ENCODE peak calls at places on chromosomes 6 and 20, in nine cellular contexts. One of them, this sample, is unnamed.

GRCh38 chr20:19823971-19824370 is 65.9 kb downstream of the RIN2 start:
- DNase-seq in heart left ventricle: peak; percentile 50
- DNase-seq in neuronal stem cell: no peak
- DNase-seq in MM.1S: no peak
- DNase-seq in hepatocyte: no peak
- DNase-seq in DND-41: no peak
- DNase-seq in Karpas-422: peak; percentile 95
- DNase-seq in thoracic aorta: no peak
- DNase-seq in OCI-LY7: no peak
- DNase-seq in this sample: no peak

GRCh38 chr20:14821251-14821650 is 483.8 kb upstream of the FLRT3 start:
- DNase-seq in heart left ventricle: no peak
- DNase-seq in neuronal stem cell: no peak
- DNase-seq in MM.1S: no peak
- DNase-seq in hepatocyte: no peak
- DNase-seq in DND-41: no peak
- DNase-seq in Karpas-422: no peak
- DNase-seq in thoracic aorta: no peak
- DNase-seq in OCI-LY7: no peak
- DNase-seq in this sample: no peak

GRCh38 chr6:56713285-56713684 is 70.6 kb upstream of the DST start:
- DNase-seq in heart left ventricle: no peak
- DNase-seq in neuronal stem cell: no peak
- DNase-seq in MM.1S: no peak
- DNase-seq in hepatocyte: peak; percentile 63
- DNase-seq in DND-41: no peak
- DNase-seq in Karpas-422: no peak
- DNase-seq in thoracic aorta: peak; percentile 35
- DNase-seq in OCI-LY7: no peak
- DNase-seq in this sample: peak; percentile 84

GRCh38 chr20:51396365-51396909 is 146.1 kb downstream of the NFATC2 start:
- DNase-seq in heart left ventricle: no peak
- DNase-seq in neuronal stem cell: no peak
- DNase-seq in MM.1S: no peak
- DNase-seq in hepatocyte: no peak
- DNase-seq in DND-41: no peak
- DNase-seq in Karpas-422: no peak
- DNase-seq in thoracic aorta: no peak
- DNase-seq in OCI-LY7: no peak
- DNase-seq in this sample: no peak

GRCh38 chr6:24933868-24934401 is 1.8 kb downstream of the RIPOR2 start:
- DNase-seq in heart left ventricle: no peak
- DNase-seq in neuronal stem cell: no peak
- DNase-seq in MM.1S: no peak
- DNase-seq in hepatocyte: peak; percentile 51
- DNase-seq in DND-41: no peak
- DNase-seq in Karpas-422: peak; percentile 89
- DNase-seq in thoracic aorta: no peak
- DNase-seq in OCI-LY7: peak; percentile 80
- DNase-seq in this sample: no peak

GRCh38 chr6:160431231-160431630 is 83.1 kb downstream of the SLC22A3 start:
- DNase-seq in heart left ventricle: peak; percentile 60
- DNase-seq in neuronal stem cell: no peak
- DNase-seq in MM.1S: no peak
- DNase-seq in hepatocyte: peak; percentile 78
- DNase-seq in DND-41: no peak
- DNase-seq in Karpas-422: no peak
- DNase-seq in thoracic aorta: no peak
- DNase-seq in OCI-LY7: no peak
- DNase-seq in this sample: peak; percentile 81

GRCh38 chr6:93985953-93986352 is 566.6 kb upstream of the EPHA7 start:
- DNase-seq in heart left ventricle: no peak
- DNase-seq in neuronal stem cell: no peak
- DNase-seq in MM.1S: no peak
- DNase-seq in hepatocyte: no peak
- DNase-seq in DND-41: no peak
- DNase-seq in Karpas-422: no peak
- DNase-seq in thoracic aorta: no peak
- DNase-seq in OCI-LY7: no peak
- DNase-seq in this sample: no peak

GRCh38 chr6:33633462-33634158 is 12.5 kb downstream of the ITPR3 start:
- DNase-seq in heart left ventricle: peak; percentile 79
- DNase-seq in neuronal stem cell: no peak
- DNase-seq in MM.1S: peak; percentile 67
- DNase-seq in hepatocyte: peak; percentile 87
- DNase-seq in DND-41: peak; percentile 59
- DNase-seq in Karpas-422: peak; percentile 71
- DNase-seq in thoracic aorta: no peak
- DNase-seq in OCI-LY7: peak; percentile 44
- DNase-seq in this sample: peak; percentile 89

GRCh38 chr6:30206799-30207618 is 6.2 kb downstream of the TRIM26 start:
- DNase-seq in heart left ventricle: no peak
- DNase-seq in neuronal stem cell: no peak
- DNase-seq in MM.1S: no peak
- DNase-seq in hepatocyte: peak; percentile 54
- DNase-seq in DND-41: no peak
- DNase-seq in Karpas-422: no peak
- DNase-seq in thoracic aorta: no peak
- DNase-seq in OCI-LY7: peak; percentile 20
- DNase-seq in this sample: peak; percentile 33

GRCh38 chr20:50191566-50192363 is 1.1 kb downstream of the CEBPB start:
- DNase-seq in heart left ventricle: peak; percentile 56
- DNase-seq in neuronal stem cell: peak; percentile 54
- DNase-seq in MM.1S: peak; percentile 67
- DNase-seq in hepatocyte: peak; percentile 77
- DNase-seq in DND-41: peak; percentile 71
- DNase-seq in Karpas-422: peak; percentile 86
- DNase-seq in thoracic aorta: no peak
- DNase-seq in OCI-LY7: peak; percentile 84
- DNase-seq in this sample: peak; percentile 65

GRCh38 chr20:59858425-59858824 is 75.0 kb downstream of the SYCP2 start:
- DNase-seq in heart left ventricle: no peak
- DNase-seq in neuronal stem cell: no peak
- DNase-seq in MM.1S: no peak
- DNase-seq in hepatocyte: no peak
- DNase-seq in DND-41: no peak
- DNase-seq in Karpas-422: no peak
- DNase-seq in thoracic aorta: no peak
- DNase-seq in OCI-LY7: no peak
- DNase-seq in this sample: no peak

GRCh38 chr6:42393339-42393738 is 58.4 kb downstream of the TRERF1 start:
- DNase-seq in heart left ventricle: no peak
- DNase-seq in neuronal stem cell: no peak
- DNase-seq in MM.1S: no peak
- DNase-seq in hepatocyte: no peak
- DNase-seq in DND-41: no peak
- DNase-seq in Karpas-422: no peak
- DNase-seq in thoracic aorta: no peak
- DNase-seq in OCI-LY7: no peak
- DNase-seq in this sample: no peak

GRCh38 chr6:2085657-2086056 is 159.7 kb downstream of the GMDS start:
- DNase-seq in heart left ventricle: no peak
- DNase-seq in neuronal stem cell: no peak
- DNase-seq in MM.1S: no peak
- DNase-seq in hepatocyte: no peak
- DNase-seq in DND-41: no peak
- DNase-seq in Karpas-422: no peak
- DNase-seq in thoracic aorta: no peak
- DNase-seq in OCI-LY7: no peak
- DNase-seq in this sample: no peak

GRCh38 chr6:32153835-32154513 is at the start of gene PPT2:
- DNase-seq in heart left ventricle: peak; percentile 94
- DNase-seq in neuronal stem cell: peak; percentile 88
- DNase-seq in MM.1S: peak; percentile 11
- DNase-seq in hepatocyte: peak; percentile 94
- DNase-seq in DND-41: peak; percentile 93
- DNase-seq in Karpas-422: peak; percentile 92
- DNase-seq in thoracic aorta: peak; percentile 75
- DNase-seq in OCI-LY7: peak; percentile 93
- DNase-seq in this sample: peak; percentile 96

GRCh38 chr6:27502508-27503435 is 29.9 kb upstream of the ZNF184 start:
- DNase-seq in heart left ventricle: peak; percentile 59
- DNase-seq in neuronal stem cell: peak; percentile 62
- DNase-seq in MM.1S: peak; percentile 84
- DNase-seq in hepatocyte: peak; percentile 78
- DNase-seq in DND-41: peak; percentile 84
- DNase-seq in Karpas-422: peak; percentile 90
- DNase-seq in thoracic aorta: no peak
- DNase-seq in OCI-LY7: peak; percentile 82
- DNase-seq in this sample: peak; percentile 57

GRCh38 chr20:59765599-59766177 is 161.3 kb downstream of the PHACTR3 start:
- DNase-seq in heart left ventricle: no peak
- DNase-seq in neuronal stem cell: peak; percentile 42
- DNase-seq in MM.1S: peak; percentile 47
- DNase-seq in hepatocyte: peak; percentile 25
- DNase-seq in DND-41: peak; percentile 62
- DNase-seq in Karpas-422: peak; percentile 77
- DNase-seq in thoracic aorta: no peak
- DNase-seq in OCI-LY7: peak; percentile 29
- DNase-seq in this sample: peak; percentile 18

GRCh38 chr6:135938588-135939215 is 87.2 kb downstream of the PDE7B start:
- DNase-seq in heart left ventricle: peak; percentile 33
- DNase-seq in neuronal stem cell: no peak
- DNase-seq in MM.1S: no peak
- DNase-seq in hepatocyte: peak; percentile 23
- DNase-seq in DND-41: no peak
- DNase-seq in Karpas-422: peak; percentile 46
- DNase-seq in thoracic aorta: no peak
- DNase-seq in OCI-LY7: peak; percentile 1
- DNase-seq in this sample: peak; percentile 39

GRCh38 chr20:44309763-44310663 is 989 bp downstream of the FITM2 start:
- DNase-seq in heart left ventricle: peak; percentile 53
- DNase-seq in neuronal stem cell: no peak
- DNase-seq in MM.1S: no peak
- DNase-seq in hepatocyte: peak; percentile 73
- DNase-seq in DND-41: no peak
- DNase-seq in Karpas-422: no peak
- DNase-seq in thoracic aorta: no peak
- DNase-seq in OCI-LY7: peak; percentile 6
- DNase-seq in this sample: peak; percentile 76

GRCh38 chr6:159983641-159984080 is 14.8 kb downstream of the IGF2R start:
- DNase-seq in heart left ventricle: no peak
- DNase-seq in neuronal stem cell: no peak
- DNase-seq in MM.1S: no peak
- DNase-seq in hepatocyte: no peak
- DNase-seq in DND-41: no peak
- DNase-seq in Karpas-422: no peak
- DNase-seq in thoracic aorta: no peak
- DNase-seq in OCI-LY7: no peak
- DNase-seq in this sample: peak; percentile 44

GRCh38 chr20:51493346-51493791 is 49.1 kb downstream of the NFATC2 start:
- DNase-seq in heart left ventricle: no peak
- DNase-seq in neuronal stem cell: no peak
- DNase-seq in MM.1S: no peak
- DNase-seq in hepatocyte: no peak
- DNase-seq in DND-41: no peak
- DNase-seq in Karpas-422: no peak
- DNase-seq in thoracic aorta: no peak
- DNase-seq in OCI-LY7: no peak
- DNase-seq in this sample: no peak

GRCh38 chr6:56055066-56055465 is 179.7 kb upstream of the BMP5 start:
- DNase-seq in heart left ventricle: no peak
- DNase-seq in neuronal stem cell: no peak
- DNase-seq in MM.1S: no peak
- DNase-seq in hepatocyte: no peak
- DNase-seq in DND-41: no peak
- DNase-seq in Karpas-422: no peak
- DNase-seq in thoracic aorta: no peak
- DNase-seq in OCI-LY7: no peak
- DNase-seq in this sample: peak; percentile 75

GRCh38 chr6:127342296-127342945 is 988 bp downstream of the ECHDC1 start:
- DNase-seq in heart left ventricle: no peak
- DNase-seq in neuronal stem cell: peak; percentile 39
- DNase-seq in MM.1S: peak; percentile 8
- DNase-seq in hepatocyte: peak; percentile 46
- DNase-seq in DND-41: no peak
- DNase-seq in Karpas-422: peak; percentile 63
- DNase-seq in thoracic aorta: no peak
- DNase-seq in OCI-LY7: peak; percentile 9
- DNase-seq in this sample: peak; percentile 59

GRCh38 chr20:1386323-1386722 is 6.5 kb downstream of the FKBP1A start:
- DNase-seq in heart left ventricle: no peak
- DNase-seq in neuronal stem cell: no peak
- DNase-seq in MM.1S: no peak
- DNase-seq in hepatocyte: no peak
- DNase-seq in DND-41: no peak
- DNase-seq in Karpas-422: no peak
- DNase-seq in thoracic aorta: no peak
- DNase-seq in OCI-LY7: no peak
- DNase-seq in this sample: no peak
- H3K36me3 ChIP-seq in heart left ventricle: no peaks in the 10 kb centered on the region
- H3K36me3 ChIP-seq in neuronal stem cell: peaks cover 6% of the 10 kb centered on the region
- H3K36me3 ChIP-seq in MM.1S: no peaks in the 10 kb centered on the region
- H3K36me3 ChIP-seq in hepatocyte: no peaks in the 10 kb centered on the region
- H3K36me3 ChIP-seq in DND-41: peaks cover 46% of the 10 kb centered on the region
- H3K36me3 ChIP-seq in Karpas-422: peaks cover 7% of the 10 kb centered on the region
- H3K36me3 ChIP-seq in thoracic aorta: no peaks in the 10 kb centered on the region
- H3K36me3 ChIP-seq in OCI-LY7: peaks cover 69% of the 10 kb centered on the region
- H3K36me3 ChIP-seq in this sample: peaks cover 13% of the 10 kb centered on the region

DNA sequence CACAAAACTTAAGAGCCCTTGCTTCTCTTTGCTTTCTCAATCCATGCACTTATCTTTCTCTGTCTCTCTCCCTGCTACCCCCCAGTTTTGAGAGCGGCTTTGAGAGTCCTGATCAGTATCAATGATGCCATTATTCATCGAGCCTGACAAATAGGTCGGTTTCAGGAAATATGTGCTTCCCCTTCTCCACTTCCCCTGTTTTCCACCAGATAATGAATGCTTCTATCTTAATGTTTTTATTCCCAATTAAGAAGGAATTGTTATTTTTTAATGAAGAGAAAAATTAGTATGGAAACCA is 117.7 kb downstream of the KIF13A start:
- DNase-seq in heart left ventricle: no peak
- DNase-seq in neuronal stem cell: no peak
- DNase-seq in MM.1S: no peak
- DNase-seq in hepatocyte: no peak
- DNase-seq in DND-41: no peak
- DNase-seq in Karpas-422: no peak
- DNase-seq in thoracic aorta: no peak
- DNase-seq in OCI-LY7: no peak
- DNase-seq in this sample: no peak
- H3K4me1 ChIP-seq in heart left ventricle: peaks cover 15% of the 10 kb centered on the region
- H3K4me1 ChIP-seq in neuronal stem cell: no peaks in the 10 kb centered on the region
- H3K4me1 ChIP-seq in MM.1S: no peaks in the 10 kb centered on the region
- H3K4me1 ChIP-seq in hepatocyte: peaks cover 6% of the 10 kb centered on the region
- H3K4me1 ChIP-seq in DND-41: no peaks in the 10 kb centered on the region
- H3K4me1 ChIP-seq in Karpas-422: no peaks in the 10 kb centered on the region
- H3K4me1 ChIP-seq in thoracic aorta: peaks cover 72% of the 10 kb centered on the region
- H3K4me1 ChIP-seq in OCI-LY7: no peaks in the 10 kb centered on the region
- H3K4me1 ChIP-seq in this sample: peaks cover 67% of the 10 kb centered on the region

GRCh38 chr6:140041571-140042332 is 667.3 kb upstream of the CITED2 start:
- DNase-seq in heart left ventricle: no peak
- DNase-seq in neuronal stem cell: no peak
- DNase-seq in MM.1S: no peak
- DNase-seq in hepatocyte: no peak
- DNase-seq in DND-41: no peak
- DNase-seq in Karpas-422: no peak
- DNase-seq in thoracic aorta: no peak
- DNase-seq in OCI-LY7: no peak
- DNase-seq in this sample: no peak
- H3K4me3 ChIP-seq in heart left ventricle: no peak overlapping the region
- H3K4me3 ChIP-seq in neuronal stem cell: no peak overlapping the region
- H3K4me3 ChIP-seq in MM.1S: no peak overlapping the region
- H3K4me3 ChIP-seq in hepatocyte: no peak overlapping the region
- H3K4me3 ChIP-seq in DND-41: no peak overlapping the region
- H3K4me3 ChIP-seq in Karpas-422: no peak overlapping the region
- H3K4me3 ChIP-seq in thoracic aorta: no peak overlapping the region
- H3K4me3 ChIP-seq in OCI-LY7: no peak overlapping the region
- H3K4me3 ChIP-seq in this sample: no peak overlapping the region

GRCh38 chr20:57865266-57865665 is 155.5 kb upstream of the PMEPA1 start:
- DNase-seq in heart left ventricle: no peak
- DNase-seq in neuronal stem cell: no peak
- DNase-seq in MM.1S: no peak
- DNase-seq in hepatocyte: no peak
- DNase-seq in DND-41: no peak
- DNase-seq in Karpas-422: no peak
- DNase-seq in thoracic aorta: no peak
- DNase-seq in OCI-LY7: no peak
- DNase-seq in this sample: no peak
- H3K36me3 ChIP-seq in heart left ventricle: no peaks in the 10 kb centered on the region
- H3K36me3 ChIP-seq in neuronal stem cell: no peaks in the 10 kb centered on the region
- H3K36me3 ChIP-seq in MM.1S: no peaks in the 10 kb centered on the region
- H3K36me3 ChIP-seq in hepatocyte: no peaks in the 10 kb centered on the region
- H3K36me3 ChIP-seq in DND-41: no peaks in the 10 kb centered on the region
- H3K36me3 ChIP-seq in Karpas-422: no peaks in the 10 kb centered on the region
- H3K36me3 ChIP-seq in thoracic aorta: no peaks in the 10 kb centered on the region
- H3K36me3 ChIP-seq in OCI-LY7: no peaks in the 10 kb centered on the region
- H3K36me3 ChIP-seq in this sample: no peaks in the 10 kb centered on the region